ENCODE peak calls at places on chromosome 7, in four cellular contexts. S, W, O and I are unnamed samples.

GRCh38 chr7:129778770-129779601 is 167.5 kb downstream of the NRF1 start:
- DNase-seq in S (no peak), W (no peak), O (no peak), I (no peak)

GRCh38 chr7:151568951-151569652 is 49.4 kb upstream of the RHEB start:
- DNase-seq in S (no peak), W (no peak), O (no peak), I (no peak)

GRCh38 chr7:106770191-106770590 is 94.9 kb upstream of the PIK3CG start:
- DNase-seq in S (no peak), W (no peak), O (no peak), I (peak; percentile 69)

GRCh38 chr7:20193242-20193777 is 23.9 kb downstream of the MACC1 start:
- DNase-seq in S (no peak), W (no peak), O (no peak), I (no peak)

GRCh38 chr7:36985866-36986402 is 261.6 kb upstream of the AOAH start:
- DNase-seq in S (no peak), W (no peak), O (no peak), I (no peak)

GRCh38 chr7:150450491-150450992 is at the start of gene GIMAP8:
- DNase-seq in S (peak; percentile 64), W (no peak), O (peak; percentile 54), I (no peak)

GRCh38 chr7:141551773-141552162 is 558 bp downstream of the AGK start:
- DNase-seq in S (no peak), W (no peak), O (no peak), I (no peak)

GRCh38 chr7:135714534-135715009 is 13.4 kb downstream of the SLC13A4 start:
- DNase-seq in S (no peak), W (no peak), O (no peak), I (peak; percentile 38)

GRCh38 chr7:1137517-1138167 is 22.4 kb downstream of the ZFAND2A start:
- DNase-seq in S (no peak), W (no peak), O (no peak), I (no peak)

GRCh38 chr7:40922316-40922670 is 780.6 kb downstream of the INHBA start:
- DNase-seq in S (no peak), W (no peak), O (no peak), I (peak; percentile 24)

GRCh38 chr7:41695661-41696322 is 7.1 kb downstream of the INHBA start:
- DNase-seq in S (no peak), W (no peak), O (no peak), I (no peak)

GRCh38 chr7:154770962-154771361 is 232.0 kb downstream of the PAXIP1 start:
- DNase-seq in S (no peak), W (no peak), O (no peak), I (no peak)

GRCh38 chr7:92797693-92798092 is 38.7 kb downstream of the CDK6 start:
- DNase-seq in S (no peak), W (no peak), O (no peak), I (no peak)

GRCh38 chr7:77386165-77386824 is 29.9 kb downstream of the GSAP start:
- DNase-seq in S (no peak), W (no peak), O (no peak), I (no peak)

GRCh38 chr7:78134256-78134655 is 335.7 kb downstream of the PHTF2 start:
- DNase-seq in S (peak; percentile 29), W (no peak), O (no peak), I (peak; percentile 65)

GRCh38 chr7:14020339-14020900 is 31.0 kb upstream of the ETV1 start:
- DNase-seq in S (no peak), W (no peak), O (no peak), I (no peak)

GRCh38 chr7:96901822-96902412 is 103.4 kb upstream of the DLX6 start:
- DNase-seq in S (no peak), W (no peak), O (no peak), I (no peak)

GRCh38 chr7:464712-465461 is 54.8 kb downstream of the PDGFA start:
- DNase-seq in S (no peak), W (no peak), O (no peak), I (no peak)

GRCh38 chr7:96720843-96721242 is 11.2 kb upstream of the SEM1 start:
- DNase-seq in S (no peak), W (no peak), O (no peak), I (no peak)

GRCh38 chr7:113367187-113367586 is 248.8 kb upstream of the SMIM30 start:
- DNase-seq in S (no peak), W (no peak), O (no peak), I (peak; percentile 2)

GRCh38 chr7:23524473-23524872 is 7.3 kb downstream of the TRA2A start:
- DNase-seq in S (no peak), W (no peak), O (no peak), I (no peak)

GRCh38 chr7:1061180-1061579 is 16.8 kb downstream of the GPR146 start:
- DNase-seq in S (no peak), W (no peak), O (no peak), I (no peak)

GRCh38 chr7:135117096-135117495 is 30.8 kb upstream of the TMEM140 start:
- DNase-seq in S (no peak), W (no peak), O (no peak), I (no peak)

GRCh38 chr7:158446281-158446680 is 141.3 kb downstream of the PTPRN2 start:
- DNase-seq in S (no peak), W (no peak), O (no peak), I (no peak)

GRCh38 chr7:28395806-28396205 is 16.5 kb upstream of the CREB5 start:
- DNase-seq in S (no peak), W (no peak), O (no peak), I (no peak)

GRCh38 chr7:95916573-95917371 is 144.4 kb downstream of the DYNC1I1 start:
- DNase-seq in S (peak; percentile 85), W (peak; percentile 80), O (peak; percentile 69), I (peak; percentile 47)

GRCh38 chr7:102404005-102404861 is 8.1 kb downstream of the PRKRIP1 start:
- DNase-seq in S (peak; percentile 21), W (no peak), O (peak; percentile 64), I (no peak)

GRCh38 chr7:73995330-73995729 is 32.6 kb upstream of the ELN start:
- DNase-seq in S (no peak), W (no peak), O (no peak), I (no peak)

GRCh38 chr7:132240262-132240661 is 336.0 kb downstream of the PLXNA4 start:
- DNase-seq in S (no peak), W (no peak), O (no peak), I (no peak)